ENCODE peak calls at places on chromosomes 1 and 21, in six cellular contexts. F is cardiac fibroblast, M is right cardiac atrium, Y is smooth muscle cell of the brain vasculature, A is HuH-7, C is A549. D is an unnamed sample.

GRCh38 chr1:2803086-2803930 is 1.8 kb upstream of the TTC34 start:
- DNase-seq in F (no peak), M (no peak), Y (no peak), A (no peak), C (no peak), D (no peak)

GRCh38 chr21:38956791-38957571 is 151.3 kb downstream of the ETS2 start:
- DNase-seq in F (no peak), M (peak), Y (no peak), A (no peak), C (no peak), D (no peak)

GRCh38 chr1:99647460-99647859 is 1.5 kb downstream of the PALMD start:
- DNase-seq in F (peak), M (peak), Y (no peak), A (no peak), C (no peak), D (no peak)

GRCh38 chr1:86687595-86687994 is 16.8 kb upstream of the SH3GLB1 start:
- DNase-seq in F (peak), M (no peak), Y (no peak), A (no peak), C (no peak), D (peak)

GRCh38 chr1:169680377-169681019 is 30.9 kb downstream of the SELL start:
- DNase-seq in F (no peak), M (no peak), Y (no peak), A (no peak), C (no peak), D (no peak)

GRCh38 chr1:198678901-198679329 is 40.1 kb downstream of the PTPRC start:
- DNase-seq in F (no peak), M (no peak), Y (no peak), A (no peak), C (no peak), D (no peak)

GRCh38 chr1:109769335-109770078 is 5.8 kb upstream of the EPS8L3 start:
- DNase-seq in F (peak), M (peak), Y (no peak), A (no peak), C (no peak), D (peak)

GRCh38 chr1:95035536-95035935 is 37.2 kb downstream of the ALG14 start:
- DNase-seq in F (peak), M (no peak), Y (no peak), A (no peak), C (no peak), D (peak)

GRCh38 chr1:234601217-234602017 is 8.6 kb downstream of the IRF2BP2 start:
- DNase-seq in F (peak), M (no peak), Y (no peak), A (no peak), C (no peak), D (peak)

GRCh38 chr1:97192872-97193572 is 471.4 kb downstream of the PTBP2 start:
- DNase-seq in F (peak), M (no peak), Y (peak), A (no peak), C (peak), D (peak)

GRCh38 chr1:203219171-203219570 is 10.3 kb downstream of the CHIT1 start:
- DNase-seq in F (no peak), M (no peak), Y (no peak), A (no peak), C (no peak), D (no peak)

GRCh38 chr1:54404939-54405880 is 984 bp downstream of the SSBP3 start:
- DNase-seq in F (peak), M (peak), Y (no peak), A (peak), C (no peak), D (peak)

GRCh38 chr1:175497501-175497900 is 245.9 kb downstream of the TNR start:
- DNase-seq in F (no peak), M (no peak), Y (no peak), A (no peak), C (no peak), D (no peak)

GRCh38 chr1:229480500-229480899 is 27.6 kb downstream of the NUP133 start:
- DNase-seq in F (no peak), M (no peak), Y (no peak), A (no peak), C (no peak), D (no peak)

GRCh38 chr1:66247415-66248208 is 286.3 kb upstream of the SGIP1 start:
- DNase-seq in F (no peak), M (no peak), Y (no peak), A (no peak), C (no peak), D (no peak)

GRCh38 chr1:233627376-233627775 is 13.5 kb downstream of the KCNK1 start:
- DNase-seq in F (no peak), M (no peak), Y (no peak), A (no peak), C (no peak), D (no peak)

GRCh38 chr1:205191127-205191577 is 20.4 kb downstream of the DSTYK start:
- DNase-seq in F (no peak), M (no peak), Y (no peak), A (no peak), C (no peak), D (peak)

GRCh38 chr1:40476924-40477679 is at the start of gene ZFP69:
- DNase-seq in F (peak), M (peak), Y (no peak), A (peak), C (no peak), D (peak)

GRCh38 chr1:42239041-42239440 is 74.5 kb upstream of the GUCA2A start:
- DNase-seq in F (no peak), M (no peak), Y (no peak), A (no peak), C (no peak), D (no peak)

GRCh38 chr1:198879711-198880306 is 241.0 kb downstream of the PTPRC start:
- DNase-seq in F (peak), M (no peak), Y (no peak), A (no peak), C (no peak), D (no peak)

GRCh38 chr1:6459850-6460265 is 6.1 kb downstream of the TNFRSF25 start:
- DNase-seq in F (no peak), M (no peak), Y (no peak), A (no peak), C (no peak), D (no peak)

GRCh38 chr21:17819878-17820232 is 699 bp upstream of the C21orf91 start:
- DNase-seq in F (no peak), M (no peak), Y (no peak), A (peak), C (no peak), D (no peak)

GRCh38 chr1:226608699-226609505 is 60.3 kb downstream of the STUM start:
- DNase-seq in F (peak), M (peak), Y (peak), A (peak), C (peak), D (peak)

GRCh38 chr1:2845874-2846273 is 44.4 kb upstream of the TTC34 start:
- DNase-seq in F (no peak), M (no peak), Y (no peak), A (no peak), C (no peak), D (no peak)

GRCh38 chr1:201457508-201457960 is 11.5 kb downstream of the PHLDA3 start:
- DNase-seq in F (peak), M (no peak), Y (no peak), A (no peak), C (no peak), D (no peak)